ENCODE peak calls at places on chromosomes 3 and 15, in seven cellular contexts. Q is endothelial cell of umbilical vein; H is adrenal gland; S is GM06990; P is CD4-positive, alpha-beta T cell; Y is progenitor cell of endocrine pancreas; F is nephron progenitor cell. J is an unnamed sample.

GRCh38 chr3:194395767-194396527 is 3.1 kb downstream of the GP5 start:
- DNase-seq in H (no peak), Y (no peak), F (peak), Q (no peak), P (peak), S (no peak), J (no peak)

GRCh38 chr15:89177116-89177515 is 44.3 kb downstream of the RLBP1 start:
- DNase-seq in S (no peak), F (no peak), H (no peak), Q (no peak), Y (no peak), P (no peak), J (no peak)

GRCh38 chr15:52717924-52718323 is 38.7 kb upstream of the ATOSA start:
- DNase-seq in P (no peak), H (no peak), Q (no peak), S (no peak), F (no peak), Y (no peak), J (no peak)

GRCh38 chr3:153404157-153404556 is 242.1 kb downstream of the RAP2B start:
- DNase-seq in Q (no peak), P (no peak), Y (no peak), H (no peak), S (no peak), F (no peak), J (no peak)

GRCh38 chr15:72953306-72953705 is 99.0 kb upstream of the NEO1 start:
- DNase-seq in H (no peak), S (no peak), Y (no peak), Q (no peak), F (no peak), P (no peak), J (no peak)

GRCh38 chr15:99509686-99510461 is 55.9 kb upstream of the MEF2A start:
- DNase-seq in Y (no peak), Q (peak), P (no peak), S (no peak), F (no peak), H (peak), J (no peak)

GRCh38 chr15:40098489-40099261 is 10.0 kb downstream of the BMF start:
- DNase-seq in Q (peak), P (peak), Y (peak), S (peak), H (peak), F (no peak), J (peak)

GRCh38 chr3:106678657-106679390 is 698.4 kb upstream of the CCDC54 start:
- DNase-seq in Q (no peak), F (no peak), Y (no peak), S (no peak), H (no peak), P (no peak), J (no peak)

GRCh38 chr3:51024765-51025681 is 350.3 kb downstream of the DOCK3 start:
- DNase-seq in H (peak), Y (no peak), S (no peak), F (no peak), Q (no peak), P (peak), J (no peak)

GRCh38 chr3:56119575-56120349 is 348.5 kb downstream of the ERC2 start:
- DNase-seq in Q (no peak), P (no peak), H (no peak), F (no peak), Y (no peak), S (no peak), J (no peak)

GRCh38 chr3:123346041-123346440 is 102.8 kb downstream of the ADCY5 start:
- DNase-seq in Q (no peak), F (no peak), S (no peak), Y (no peak), H (no peak), P (no peak), J (no peak)

GRCh38 chr3:69231929-69232437 is 109.6 kb upstream of the LMOD3 start:
- DNase-seq in Q (no peak), P (no peak), Y (no peak), F (peak), S (no peak), H (no peak), J (no peak)

GRCh38 chr3:123535580-123535979 is 49.3 kb downstream of the HACD2 start:
- DNase-seq in H (no peak), Q (no peak), F (no peak), S (no peak), P (no peak), Y (no peak), J (no peak)

GRCh38 chr3:78506581-78507195 is 1261.1 kb downstream of the ROBO1 start:
- DNase-seq in H (no peak), Y (no peak), Q (no peak), P (no peak), F (no peak), S (no peak), J (no peak)

GRCh38 chr3:108705045-108705444 is 52.2 kb downstream of the RETNLB start:
- DNase-seq in F (no peak), Q (no peak), Y (no peak), H (no peak), S (no peak), P (no peak), J (no peak)

GRCh38 chr3:55683666-55684270 is 196.7 kb upstream of the WNT5A start:
- DNase-seq in P (no peak), Y (no peak), F (no peak), Q (no peak), H (no peak), S (no peak), J (no peak)

GRCh38 chr3:105610473-105610872 is 243.8 kb downstream of the ALCAM start:
- DNase-seq in S (no peak), Y (no peak), H (no peak), F (no peak), Q (no peak), P (no peak), J (no peak)

GRCh38 chr3:113885050-113885449 is 46.5 kb downstream of the GRAMD1C start:
- DNase-seq in P (no peak), S (peak), Y (no peak), H (no peak), F (no peak), Q (no peak), J (no peak)

GRCh38 chr3:20539666-20540460 is 353.9 kb upstream of the SGO1 start:
- DNase-seq in H (no peak), F (no peak), Y (no peak), P (no peak), Q (no peak), S (no peak), J (no peak)

GRCh38 chr3:29466442-29466841 is 185.6 kb downstream of the RBMS3 start:
- DNase-seq in Q (no peak), Y (no peak), S (no peak), P (no peak), F (no peak), H (no peak), J (no peak)

GRCh38 chr3:39110041-39110639 is 2.7 kb downstream of the TTC21A start:
- DNase-seq in P (no peak), Q (no peak), H (peak), Y (no peak), S (no peak), F (no peak), J (no peak)

GRCh38 chr3:27625848-27626247 is 96.3 kb downstream of the EOMES start:
- DNase-seq in Y (no peak), P (no peak), S (no peak), Q (no peak), F (no peak), H (no peak), J (no peak)

GRCh38 chr15:98876461-98877369 is 130.9 kb downstream of the PGPEP1L start:
- DNase-seq in P (no peak), H (no peak), Q (no peak), Y (no peak), F (no peak), S (no peak), J (no peak)

GRCh38 chr3:64209866-64210609 is 15.2 kb downstream of the PRICKLE2 start:
- DNase-seq in F (no peak), P (no peak), Y (no peak), S (no peak), H (peak), Q (peak), J (no peak)

GRCh38 chr15:29805708-29806104 is 16.6 kb downstream of the TJP1 start:
- DNase-seq in P (no peak), S (no peak), Q (no peak), H (no peak), Y (no peak), F (no peak), J (no peak)

GRCh38 chr3:197168606-197169005 is 129.8 kb downstream of the DLG1 start:
- DNase-seq in H (no peak), Q (peak), P (no peak), F (no peak), Y (no peak), S (no peak), J (no peak)

GRCh38 chr15:89874926-89875564 is 18.7 kb downstream of the AP3S2 start:
- DNase-seq in Q (peak), S (peak), F (peak), P (peak), Y (peak), H (peak), J (peak)

GRCh38 chr15:98213346-98213979 is 253.0 kb downstream of the ARRDC4 start:
- DNase-seq in Q (no peak), Y (no peak), P (no peak), H (no peak), S (no peak), F (no peak), J (no peak)

GRCh38 chr3:12371525-12372140 is 82.8 kb downstream of the PPARG start:
- DNase-seq in S (no peak), H (no peak), Q (no peak), P (no peak), F (no peak), Y (no peak), J (no peak)

GRCh38 chr15:63236272-63236671 is 41.1 kb upstream of the APH1B start:
- DNase-seq in F (no peak), H (no peak), Q (peak), Y (no peak), P (no peak), S (no peak), J (no peak)

GRCh38 chr15:83108266-83109219 is 1.1 kb downstream of the TM6SF1 start:
- DNase-seq in P (no peak), H (peak), F (no peak), Y (no peak), S (peak), Q (peak), J (peak)

GRCh38 chr15:100842756-100843730 is 36.6 kb upstream of the ALDH1A3 start:
- DNase-seq in P (no peak), Y (no peak), S (no peak), F (no peak), H (no peak), Q (no peak), J (no peak)

GRCh38 chr15:52362497-52362896 is 66.9 kb upstream of the MYO5C start:
- DNase-seq in F (no peak), S (no peak), H (no peak), P (no peak), Q (peak), Y (no peak), J (no peak)

GRCh38 chr3:184145120-184145524 is 10.0 kb downstream of the EIF2B5 start:
- DNase-seq in S (no peak), P (peak), F (no peak), Q (peak), H (peak), Y (no peak), J (no peak)
- TF ChIP-seq CTCF in S (peak), P (peak), F (peak), Q (peak), H (peak), Y (peak), J (peak)

GRCh38 chr3:43256714-43257461 is 29.5 kb upstream of the SNRK start:
- DNase-seq in H (no peak), P (no peak), Q (no peak), F (no peak), Y (no peak), S (no peak), J (no peak)

GRCh38 chr3:43262194-43262593 is 24.1 kb upstream of the SNRK start:
- DNase-seq in P (no peak), S (no peak), Y (no peak), F (no peak), Q (no peak), H (no peak), J (no peak)

GRCh38 chr3:43259626-43260025 is 26.7 kb upstream of the SNRK start:
- DNase-seq in F (no peak), Y (no peak), Q (no peak), H (no peak), P (no peak), S (no peak), J (no peak)

GRCh38 chr3:43257850-43258249 is 28.5 kb upstream of the SNRK start:
- DNase-seq in F (no peak), Q (no peak), Y (no peak), S (no peak), H (no peak), P (no peak), J (no peak)

GRCh38 chr3:43260412-43260811 is 25.9 kb upstream of the SNRK start:
- DNase-seq in H (no peak), F (no peak), Y (no peak), P (no peak), S (no peak), Q (peak), J (no peak)
- TF ChIP-seq CTCF in H (no peak), F (no peak), Y (no peak), P (no peak), S (no peak), Q (no peak), J (no peak)

DNA sequence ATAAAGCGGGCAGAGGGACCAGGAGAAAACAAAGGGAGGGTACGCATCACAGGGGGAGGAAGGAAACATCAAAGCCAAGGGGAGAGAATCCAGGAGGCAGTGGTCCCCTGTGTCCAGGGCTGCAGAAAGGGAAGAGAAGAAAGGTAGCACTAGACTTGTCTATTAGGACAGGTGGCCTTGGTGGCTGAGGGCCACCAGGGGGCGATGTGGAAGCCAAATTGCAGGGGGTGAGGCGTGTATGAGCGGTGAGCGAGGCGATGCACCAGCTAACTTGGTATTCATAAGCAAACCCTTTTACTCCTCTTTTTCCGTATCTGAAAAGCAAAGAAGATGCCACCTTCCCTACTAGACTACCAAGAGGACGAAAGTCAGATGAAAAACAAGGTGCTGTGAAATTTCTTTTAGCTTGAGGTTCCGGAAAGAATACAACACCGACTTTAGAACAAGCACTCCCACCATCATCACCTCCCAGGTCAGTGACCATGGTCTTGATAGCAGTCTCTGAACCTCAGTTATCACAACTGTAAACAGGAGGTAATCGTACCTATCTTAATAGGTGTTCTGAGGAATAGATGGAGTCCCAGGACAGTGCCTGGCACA is 654.4 kb upstream of the ADAMTS9 start:
- DNase-seq in H (peak), Q (peak), S (peak), F (peak), P (no peak), Y (peak), J (peak)
- TF ChIP-seq CTCF in H (peak), Q (peak), S (peak), F (peak), P (no peak), Y (peak), J (peak)

DNA sequence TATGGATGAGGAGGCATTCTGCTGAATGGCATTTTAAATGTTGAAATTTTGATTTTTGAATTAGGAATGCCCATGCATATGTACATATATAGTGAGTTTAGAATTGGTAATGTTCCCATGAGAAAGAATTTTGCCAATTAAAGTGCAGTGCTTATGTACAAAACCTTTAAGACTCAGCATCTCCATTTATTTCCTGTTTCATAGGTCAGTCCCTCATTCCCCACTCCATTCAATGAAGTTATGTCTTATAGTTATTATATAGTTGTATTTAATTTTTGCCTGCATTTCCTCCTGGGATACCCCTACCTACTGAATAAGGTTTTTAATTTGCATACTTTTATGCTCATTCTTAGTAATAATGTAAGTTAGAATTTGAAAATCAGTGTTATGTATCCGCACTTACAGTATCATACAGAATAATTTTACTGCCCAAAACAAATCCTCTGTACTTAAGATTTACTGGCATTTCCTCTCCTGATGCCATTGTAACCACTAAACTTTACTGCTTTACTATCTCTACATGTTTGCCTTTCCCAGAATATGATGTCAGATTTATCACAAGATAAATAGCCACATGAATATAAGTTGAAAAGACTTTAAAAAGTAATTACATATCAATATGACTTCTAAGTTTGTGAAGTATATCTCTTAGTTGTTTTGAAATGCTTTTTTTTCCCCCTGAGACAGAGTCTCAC is 389.1 kb upstream of the NDN start:
- DNase-seq in H (no peak), F (no peak), S (no peak), Y (no peak), P (no peak), Q (no peak), J (no peak)
- TF ChIP-seq CTCF in H (no peak), F (no peak), S (no peak), Y (no peak), P (no peak), Q (no peak), J (no peak)

DNA sequence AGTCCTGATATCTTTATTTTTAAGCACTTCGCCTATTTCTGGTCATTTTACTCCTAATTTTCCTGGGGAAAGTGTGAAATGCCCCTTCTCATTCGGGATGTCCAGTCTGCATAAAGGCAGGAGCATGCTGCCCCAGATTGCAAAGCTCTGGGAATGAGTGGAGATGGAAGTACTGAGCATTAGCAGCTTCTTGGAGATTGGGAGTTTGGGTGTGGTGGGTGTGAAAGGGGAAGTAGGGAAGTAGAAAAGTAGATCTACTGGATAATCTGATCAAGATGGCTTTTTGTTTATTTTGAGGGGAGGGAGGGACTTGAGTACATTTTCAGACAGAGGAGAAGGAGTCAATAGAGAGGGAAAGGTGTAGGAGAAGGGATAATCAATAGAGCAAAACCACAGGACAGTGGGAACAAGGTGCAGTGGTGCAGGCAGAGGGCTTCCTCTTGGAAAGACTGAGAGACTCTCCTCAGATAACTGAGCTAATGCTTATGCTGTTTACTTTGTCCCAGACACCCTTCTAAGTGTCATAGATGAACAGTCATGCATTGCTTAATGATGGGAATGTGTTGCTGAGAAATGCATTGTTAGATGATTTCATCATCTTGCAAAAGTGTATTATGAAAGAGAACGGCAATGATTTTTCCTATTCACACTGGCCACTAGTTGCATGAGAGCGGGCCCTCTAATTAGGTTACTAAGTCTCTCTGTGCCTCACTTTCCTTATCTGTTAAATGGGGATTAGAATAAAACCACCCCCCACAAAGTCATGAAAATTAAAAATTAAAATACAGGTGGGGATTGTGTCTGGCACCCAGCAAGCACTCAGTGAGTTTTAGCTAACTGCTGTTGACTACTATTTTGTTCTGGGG is 45.5 kb downstream of the PHLDB2 start:
- DNase-seq in F (no peak), Y (no peak), Q (peak), H (no peak), P (no peak), S (no peak), J (no peak)
- TF ChIP-seq CTCF in F (no peak), Y (no peak), Q (no peak), H (no peak), P (no peak), S (no peak), J (no peak)